ENCODE peak calls at places on chromosomes 13 and 19, in nine cellular contexts. S is T-cell; E is astrocyte of the spinal cord; F is A549; U is EL; R is stimulated activated CD4-positive, alpha-beta T cell treated with anti-CD3 and anti-CD28 coated beads, Interleukin-1b, Interleukin-23, amount 100 ng/mL, for 1 hour; K is GOT3; I is activated CD4-positive, alpha-beta T cell treated with anti-CD3 and anti-CD28 coated beads, Interleukin-2, amount 50 U/mL, for 1 hour; H is MV-4-11. J is an unnamed sample.

GRCh38 chr13:91381371-91381770 is 17.1 kb upstream of the GPC5 start:
- DNase-seq in U (no peak), S (no peak), K (no peak), H (peak; percentile 27), I (no peak), R (no peak), E (peak; percentile 50), F (peak; percentile 27), J (no peak)

GRCh38 chr13:107441279-107441678 is 774.1 kb downstream of the LIG4 start:
- DNase-seq in I (no peak), U (peak; percentile 0), E (peak; percentile 85), H (no peak), F (no peak), R (no peak), K (no peak), S (no peak), J (peak; percentile 14)

GRCh38 chr13:49113526-49114286 is 106.4 kb upstream of the MLNR start:
- DNase-seq in H (peak; percentile 73), I (no peak), E (peak; percentile 72), F (peak; percentile 13), K (no peak), R (no peak), U (peak; percentile 45), S (no peak), J (no peak)

GRCh38 chr19:47848871-47849473 is 10.1 kb upstream of the TPRX2 start:
- DNase-seq in F (peak; percentile 82), K (no peak), S (peak; percentile 26), I (peak; percentile 30), H (peak; percentile 61), U (peak; percentile 50), E (no peak), R (no peak), J (no peak)

GRCh38 chr13:97359181-97360057 is 74.5 kb upstream of the RAP2A start:
- DNase-seq in R (no peak), U (peak; percentile 76), S (peak; percentile 11), I (peak; percentile 15), F (peak; percentile 74), H (peak; percentile 43), K (no peak), E (peak; percentile 76), J (peak; percentile 27)

GRCh38 chr19:49894879-49895565 is 1.7 kb downstream of the IL4I1 start:
- DNase-seq in K (no peak), S (no peak), U (no peak), E (no peak), I (no peak), H (peak; percentile 40), F (no peak), R (no peak), J (no peak)

GRCh38 chr19:9584073-9584833 is at the start of gene ZNF121:
- DNase-seq in F (peak; percentile 83), H (peak; percentile 84), K (peak; percentile 42), E (peak; percentile 83), R (peak; percentile 32), U (peak; percentile 85), I (peak; percentile 73), S (peak; percentile 74), J (peak; percentile 90)

GRCh38 chr19:55285225-55285890 is 1.6 kb downstream of the BRSK1 start:
- DNase-seq in S (no peak), K (no peak), I (no peak), F (no peak), U (no peak), H (no peak), R (no peak), E (no peak), J (no peak)

GRCh38 chr13:78689011-78689410 is 30.1 kb upstream of the OBI1 start:
- DNase-seq in E (no peak), F (no peak), R (no peak), U (no peak), S (no peak), H (no peak), I (no peak), K (no peak), J (no peak)

GRCh38 chr13:67736646-67737420 is 506.7 kb upstream of the PCDH9 start:
- DNase-seq in K (no peak), S (no peak), F (peak; percentile 43), U (no peak), E (peak; percentile 95), R (no peak), I (no peak), H (no peak), J (peak; percentile 4)

GRCh38 chr19:2775556-2776430 is 7.3 kb downstream of the SGTA start:
- DNase-seq in F (no peak), K (no peak), H (peak; percentile 77), S (peak; percentile 57), U (peak; percentile 77), I (peak; percentile 68), R (no peak), E (peak; percentile 50), J (no peak)

GRCh38 chr13:50679321-50679720 is 164.2 kb downstream of the DLEU7 start:
- DNase-seq in F (no peak), U (peak; percentile 74), K (no peak), S (no peak), E (peak; percentile 49), R (no peak), I (no peak), H (no peak), J (no peak)

GRCh38 chr19:29673451-29674371 is 8.4 kb downstream of the PLEKHF1 start:
- DNase-seq in U (no peak), K (no peak), I (no peak), F (no peak), H (no peak), R (no peak), E (no peak), S (no peak), J (no peak)

GRCh38 chr19:14517840-14518505 is at the start of gene DNAJB1:
- DNase-seq in H (peak; percentile 69), I (peak; percentile 37), R (no peak), S (peak; percentile 45), E (peak; percentile 94), K (peak; percentile 92), U (peak; percentile 76), F (peak; percentile 64), J (peak; percentile 86)

GRCh38 chr19:51097166-51097736 is 11.0 kb downstream of the CTU1 start:
- DNase-seq in K (no peak), I (peak; percentile 71), F (peak; percentile 75), U (peak; percentile 63), E (peak; percentile 52), R (peak; percentile 42), H (peak; percentile 34), S (peak; percentile 63), J (peak; percentile 66)

GRCh38 chr19:33236696-33237390 is 11.2 kb upstream of the SLC7A10 start:
- DNase-seq in U (no peak), I (no peak), S (no peak), F (no peak), R (no peak), K (no peak), H (no peak), E (no peak), J (no peak)

GRCh38 chr19:38735257-38735686 is 9.0 kb downstream of the CAPN12 start:
- DNase-seq in R (no peak), F (peak; percentile 63), H (no peak), K (no peak), S (peak; percentile 25), E (no peak), U (no peak), I (peak; percentile 25), J (no peak)

GRCh38 chr13:37403776-37404497 is 194.6 kb downstream of the POSTN start:
- DNase-seq in K (no peak), R (no peak), H (no peak), I (no peak), F (no peak), S (no peak), U (peak; percentile 79), E (peak; percentile 92), J (no peak)

GRCh38 chr19:46137915-46138473 is 10.0 kb upstream of the IGFL2 start:
- DNase-seq in S (no peak), R (no peak), I (no peak), E (no peak), F (no peak), K (no peak), H (no peak), U (no peak), J (no peak)

GRCh38 chr19:7857727-7858701 is 16.2 kb downstream of the PRR36 start:
- DNase-seq in K (no peak), E (no peak), H (no peak), S (no peak), R (no peak), F (no peak), I (no peak), U (no peak), J (no peak)

GRCh38 chr19:45782820-45783785 is 813 bp upstream of the DMPK start:
- DNase-seq in H (no peak), K (peak; percentile 13), E (peak; percentile 46), U (peak; percentile 89), S (no peak), F (peak; percentile 58), R (no peak), I (no peak), J (peak; percentile 83)

GRCh38 chr19:31285744-31286143 is 63.5 kb downstream of the TSHZ3 start:
- DNase-seq in U (peak; percentile 6), S (no peak), R (no peak), K (no peak), E (peak; percentile 61), F (no peak), H (peak; percentile 4), I (no peak), J (peak; percentile 14)

GRCh38 chr13:109165417-109165904 is 536.0 kb downstream of the MYO16 start:
- DNase-seq in R (no peak), H (no peak), S (no peak), K (no peak), F (no peak), U (no peak), E (no peak), I (no peak), J (no peak)

GRCh38 chr19:374183-374885 is 29.7 kb upstream of the MIER2 start:
- DNase-seq in I (no peak), F (no peak), S (no peak), E (no peak), R (no peak), K (no peak), H (no peak), U (no peak), J (no peak)

GRCh38 chr19:18496167-18496979 is 25.5 kb downstream of the ELL start:
- DNase-seq in H (peak; percentile 81), U (peak; percentile 87), I (peak; percentile 60), K (no peak), R (peak; percentile 42), S (peak; percentile 48), E (peak; percentile 32), F (peak; percentile 28), J (peak; percentile 59)

GRCh38 chr13:78247362-78247761 is 328.7 kb upstream of the EDNRB start:
- DNase-seq in E (no peak), S (no peak), I (no peak), U (no peak), H (no peak), F (no peak), R (no peak), K (no peak), J (no peak)